ENCODE peak calls at places on chromosomes 11 and 22, in four cellular contexts. W is pancreas, D is fibroblast of lung, C is PC-9. T is an unnamed sample.

GRCh38 chr11:64810271-64810890 is at the start of gene MEN1:
- DNase-seq in C (peak; percentile 98), W (peak; percentile 96), D (peak; percentile 94), T (peak; percentile 97)

GRCh38 chr11:16785520-16786128 is 47.2 kb downstream of the C11orf58 start:
- DNase-seq in D (peak; percentile 80), W (peak; percentile 49), C (peak; percentile 43), T (peak; percentile 80)

GRCh38 chr11:31628111-31628510 is 118.5 kb downstream of the ELP4 start:
- DNase-seq in C (no peak), W (no peak), D (no peak), T (no peak)

GRCh38 chr22:25655536-25655935 is 86.5 kb upstream of the MYO18B start:
- DNase-seq in D (no peak), W (no peak), C (no peak), T (no peak)

GRCh38 chr22:39170825-39171622 is 18.5 kb upstream of the CBX7 start:
- DNase-seq in C (peak; percentile 91), W (peak; percentile 87), D (peak; percentile 67), T (peak; percentile 64)

GRCh38 chr22:47460870-47461269 is 698.4 kb downstream of the TBC1D22A start:
- DNase-seq in W (no peak), C (no peak), D (no peak), T (no peak)

GRCh38 chr11:532512-533048 is 2.8 kb downstream of the HRAS start:
- DNase-seq in D (no peak), C (no peak), W (no peak), T (no peak)

GRCh38 chr11:13297917-13298356 is 20.3 kb downstream of the BMAL1 start:
- DNase-seq in C (no peak), D (no peak), W (no peak), T (no peak)

GRCh38 chr11:11380340-11380739 is 27.3 kb upstream of the CSNK2A3 start:
- DNase-seq in D (no peak), W (no peak), C (no peak), T (no peak)

GRCh38 chr11:45877221-45877620 is 8.2 kb upstream of the MAPK8IP1 start:
- DNase-seq in C (no peak), W (no peak), D (no peak), T (no peak)

GRCh38 chr11:99275521-99275920 is 254.8 kb downstream of the CNTN5 start:
- DNase-seq in C (no peak), D (no peak), W (no peak), T (no peak)

GRCh38 chr11:96294289-96294688 is 48.7 kb downstream of the MAML2 start:
- DNase-seq in D (no peak), C (no peak), W (no peak), T (no peak)

GRCh38 chr22:48640890-48641771 is 1186.5 kb downstream of the BRD1 start:
- DNase-seq in D (no peak), W (peak; percentile 6), C (no peak), T (no peak)

GRCh38 chr11:33946930-33947329 is 55.1 kb upstream of the LMO2 start:
- DNase-seq in C (no peak), D (no peak), W (no peak), T (no peak)

GRCh38 chr22:29744902-29745301 is 21.9 kb downstream of the ZMAT5 start:
- DNase-seq in C (no peak), W (no peak), D (peak; percentile 59), T (peak; percentile 14)

GRCh38 chr11:69667619-69668604 is 7.2 kb downstream of the LTO1 start:
- DNase-seq in D (no peak), W (no peak), C (no peak), T (no peak)

GRCh38 chr11:831132-831864 is 1.5 kb upstream of the CD151 start:
- DNase-seq in W (peak; percentile 65), D (peak; percentile 46), C (no peak), T (peak; percentile 80)

GRCh38 chr11:95088946-95089619 is 563 bp upstream of the ENDOD1 start:
- DNase-seq in W (no peak), D (no peak), C (no peak), T (no peak)

GRCh38 chr22:45631839-45632238 is 39.8 kb upstream of the ATXN10 start:
- DNase-seq in W (no peak), C (no peak), D (no peak), T (no peak)

GRCh38 chr11:31645747-31646146 is 136.2 kb downstream of the ELP4 start:
- DNase-seq in D (peak; percentile 85), C (peak; percentile 18), W (no peak), T (peak; percentile 89)

GRCh38 chr11:408154-409007 is 6.4 kb downstream of the SIGIRR start:
- DNase-seq in W (peak; percentile 29), C (no peak), D (no peak), T (no peak)

GRCh38 chr11:75667831-75668507 is 869 bp downstream of the MAP6 start:
- DNase-seq in C (no peak), W (peak; percentile 63), D (peak; percentile 23), T (peak; percentile 27)

GRCh38 chr22:35314161-35314942 is 14.7 kb downstream of the TOM1 start:
- DNase-seq in C (peak; percentile 40), D (no peak), W (no peak), T (no peak)

GRCh38 chr11:69861901-69862300 is 42.7 kb upstream of the FGF3 start:
- DNase-seq in W (no peak), D (no peak), C (no peak), T (no peak)

GRCh38 chr11:58963551-58964075 is 24.3 kb downstream of the GLYATL1 start:
- DNase-seq in C (no peak), D (peak; percentile 82), W (peak; percentile 27), T (peak; percentile 69)

GRCh38 chr11:120288021-120288420 is 37.1 kb upstream of the TLCD5 start:
- DNase-seq in W (no peak), C (no peak), D (no peak), T (no peak)

GRCh38 chr22:46737976-46738641 is at the start of gene CERK:
- DNase-seq in D (peak; percentile 76), W (peak; percentile 87), C (peak; percentile 59), T (peak; percentile 75)

GRCh38 chr22:37430941-37431340 is 3.7 kb upstream of the ELFN2 start:
- DNase-seq in D (no peak), W (no peak), C (no peak), T (no peak)

GRCh38 chr22:37426532-37427127 is 649 bp downstream of the ELFN2 start:
- DNase-seq in C (no peak), W (no peak), D (no peak), T (no peak)

GRCh38 chr22:37427711-37428635 is 694 bp upstream of the ELFN2 start:
- DNase-seq in W (no peak), D (no peak), C (no peak), T (no peak)

GRCh38 chr22:37427128-37427710 is at the start of gene ELFN2:
- DNase-seq in D (peak; percentile 12), C (peak; percentile 53), W (peak; percentile 58), T (peak; percentile 20)

GRCh38 chr22:37428649-37429586 is 1.6 kb upstream of the ELFN2 start:
- DNase-seq in C (no peak), D (peak; percentile 53), W (peak; percentile 39), T (peak; percentile 47)
- TF ChIP-seq CTCF in C (peak; percentile 82), D (peak; percentile 86), W (peak; percentile 56), T (peak; percentile 84)

GRCh38 chr22:19713650-19714319 is 518 bp upstream of the SEPTIN5 start:
- DNase-seq in C (no peak), W (peak; percentile 56), D (no peak), T (no peak)
- H3K4me3 ChIP-seq in C (peak overlapping the region; percentile 50), W (peak overlapping the region; percentile 53), D (no peak overlapping the region), T (peak overlapping the region; percentile 30)

GRCh38 chr22:49853981-49854791 is 542 bp downstream of the ZBED4 start:
- DNase-seq in C (peak; percentile 32), W (peak; percentile 68), D (peak; percentile 27), T (peak; percentile 26)
- TF ChIP-seq CTCF in C (no peak), W (no peak), D (no peak), T (no peak)

GRCh38 chr11:67023957-67024353 is 1.0 kb downstream of the SYT12 start:
- DNase-seq in W (no peak), D (no peak), C (no peak), T (no peak)
- H3K4me3 ChIP-seq in W (peak overlapping the region; percentile 42), D (no peak overlapping the region), C (peak overlapping the region; percentile 80), T (no peak overlapping the region)

GRCh38 chr11:101453682-101454081 is 130.1 kb downstream of the TRPC6 start:
- DNase-seq in W (no peak), D (no peak), C (no peak), T (peak; percentile 28)

GRCh38 chr11:101458161-101458560 is 125.6 kb downstream of the TRPC6 start:
- DNase-seq in W (no peak), D (no peak), C (no peak), T (peak; percentile 44)

GRCh38 chr11:101459020-101459419 is 124.8 kb downstream of the TRPC6 start:
- DNase-seq in W (no peak), D (no peak), C (no peak), T (no peak)

GRCh38 chr11:101456812-101457211 is 127.0 kb downstream of the TRPC6 start:
- DNase-seq in C (no peak), W (no peak), D (peak; percentile 64), T (peak; percentile 45)
- TF ChIP-seq CTCF in C (peak; percentile 77), W (peak; percentile 16), D (no peak), T (peak; percentile 16)

GRCh38 chr11:118917488-118918127 is 8.1 kb downstream of the BCL9L start:
- DNase-seq in C (peak; percentile 57), D (peak; percentile 95), W (peak; percentile 68), T (peak; percentile 75)
- H3K4me3 ChIP-seq in C (peak overlapping the region; percentile 54), D (peak overlapping the region; percentile 18), W (peak overlapping the region; percentile 14), T (peak overlapping the region; percentile 12)